ENCODE peak calls at places on chromosomes 7 and 10, in four cellular contexts. D is endodermal cell, T is A673, A is RWPE1. X is an unnamed sample.

GRCh38 chr10:71300555-71301370 is 18.3 kb upstream of the SLC29A3 start:
- DNase-seq in D (no peak), T (no peak), A (peak), X (no peak)

GRCh38 chr10:5355762-5356478 is 8.8 kb upstream of the UCN3 start:
- DNase-seq in D (no peak), T (no peak), A (no peak), X (no peak)

GRCh38 chr10:133151528-133151927 is 8.5 kb upstream of the KNDC1 start:
- DNase-seq in D (peak), T (no peak), A (no peak), X (no peak)

GRCh38 chr10:87045434-87045938 is 25.4 kb downstream of the FAM25A start:
- DNase-seq in D (no peak), T (no peak), A (no peak), X (no peak)

GRCh38 chr10:116183733-116184447 is 89.1 kb downstream of the GFRA1 start:
- DNase-seq in D (peak), T (no peak), A (peak), X (no peak)

GRCh38 chr7:45033261-45033930 is 33.4 kb downstream of the CCM2 start:
- DNase-seq in D (no peak), T (no peak), A (peak), X (no peak)

GRCh38 chr10:21953585-21954057 is 49.9 kb downstream of the DNAJC1 start:
- DNase-seq in D (no peak), T (peak), A (peak), X (no peak)

GRCh38 chr7:137402535-137403258 is 59.2 kb upstream of the PTN start:
- DNase-seq in D (no peak), T (no peak), A (no peak), X (no peak)

GRCh38 chr7:45986355-45987298 is 65.6 kb upstream of the IGFBP3 start:
- DNase-seq in D (peak), T (no peak), A (no peak), X (no peak)

GRCh38 chr10:93280121-93280698 is 201.9 kb downstream of the MYOF start:
- DNase-seq in D (no peak), T (no peak), A (no peak), X (no peak)

GRCh38 chr7:137772748-137773147 is 74.0 kb downstream of the DGKI start:
- DNase-seq in D (no peak), T (no peak), A (no peak), X (no peak)

GRCh38 chr10:16606923-16607322 is 85.2 kb upstream of the C1QL3 start:
- DNase-seq in D (no peak), T (no peak), A (no peak), X (no peak)

DNA sequence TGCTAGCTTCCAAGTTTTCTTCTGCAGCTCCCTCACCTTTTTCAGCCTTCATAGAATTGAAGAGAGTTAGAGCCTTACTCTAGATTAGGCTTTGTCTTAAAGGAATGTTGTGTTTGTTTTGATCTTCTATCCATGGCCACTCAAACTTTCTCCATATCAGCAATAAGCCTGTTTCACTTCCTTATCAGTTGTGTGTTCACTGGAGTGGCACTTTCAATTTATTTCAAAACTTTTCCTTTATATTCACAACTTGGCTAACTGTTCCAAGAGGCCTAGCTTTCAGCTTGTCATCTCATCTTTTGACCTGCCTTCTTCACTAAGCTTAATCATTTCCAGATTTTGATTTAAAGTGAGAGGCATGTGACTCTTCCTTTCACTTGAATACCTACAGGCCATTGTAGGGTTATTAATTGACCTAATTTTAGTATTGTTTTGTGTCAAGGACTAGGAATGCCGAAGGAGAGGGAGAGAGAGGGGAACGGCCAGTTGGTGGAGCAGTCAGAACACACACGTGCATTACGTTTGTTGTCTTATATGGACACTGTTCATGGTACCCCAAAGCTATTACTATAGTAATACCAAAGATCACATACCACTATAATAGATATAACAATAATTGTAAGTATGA is 5.4 kb upstream of the GNAT3 start:
- DNase-seq in D (no peak), T (no peak), A (no peak), X (no peak)
- TF ChIP-seq CTCF in D (no peak), T (no peak), A (no peak), X (no peak)

GRCh38 chr7:17988858-17989257 is 38.8 kb downstream of the PRPS1L1 start:
- DNase-seq in D (peak), T (no peak), A (no peak), X (no peak)

GRCh38 chr7:17990761-17991160 is 36.9 kb downstream of the PRPS1L1 start:
- DNase-seq in D (no peak), T (no peak), A (no peak), X (no peak)

GRCh38 chr7:17994079-17994478 is 33.6 kb downstream of the PRPS1L1 start:
- DNase-seq in D (no peak), T (peak), A (no peak), X (no peak)

GRCh38 chr7:17989546-17989945 is 38.1 kb downstream of the PRPS1L1 start:
- DNase-seq in D (no peak), T (no peak), A (no peak), X (no peak)

GRCh38 chr7:17991866-17992648 is 35.6 kb downstream of the PRPS1L1 start:
- DNase-seq in D (peak), T (no peak), A (no peak), X (peak)
- TF ChIP-seq CTCF in D (peak), T (peak), A (no peak), X (peak)

DNA sequence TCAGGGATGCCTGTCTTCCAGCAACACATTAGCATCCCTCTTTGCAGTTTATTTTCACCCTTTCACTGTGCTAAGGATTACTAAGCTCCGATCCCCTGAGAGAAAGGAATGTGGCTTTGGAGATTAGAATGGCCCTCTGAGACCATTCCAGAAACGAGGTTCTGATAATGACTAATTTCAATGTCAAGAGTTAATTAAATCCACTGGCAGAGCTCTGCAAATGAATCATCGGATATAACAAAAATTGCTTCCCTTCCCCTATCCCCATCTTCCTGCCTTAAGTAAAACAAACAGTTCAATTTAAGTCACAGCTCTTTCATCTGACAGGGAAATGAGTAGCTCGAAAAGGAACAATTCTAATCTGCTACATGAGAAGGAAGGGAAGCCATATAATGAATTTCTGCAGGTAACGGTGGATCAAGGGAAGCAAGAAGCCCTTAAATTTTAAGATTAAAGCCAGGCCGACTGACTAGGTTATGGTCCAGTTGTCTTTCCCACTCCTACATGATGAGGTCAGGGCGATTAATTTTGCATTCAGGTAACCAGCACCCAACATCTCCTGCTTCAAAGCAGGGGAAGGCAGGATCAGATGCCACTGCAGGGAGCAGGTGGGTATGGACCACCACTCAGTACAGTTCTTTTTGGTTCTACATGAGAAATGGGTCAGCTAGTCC is 50.5 kb downstream of the MALSU1 start:
- DNase-seq in D (peak), T (peak), A (peak), X (no peak)
- TF ChIP-seq CTCF in D (no peak), T (no peak), A (no peak), X (no peak)

GRCh38 chr10:118823256-118823907 is 68.6 kb upstream of the CACUL1 start:
- DNase-seq in D (no peak), T (no peak), A (no peak), X (no peak)

GRCh38 chr10:118832242-118832651 is 77.5 kb upstream of the CACUL1 start:
- DNase-seq in D (peak), T (no peak), A (no peak), X (no peak)

DNA sequence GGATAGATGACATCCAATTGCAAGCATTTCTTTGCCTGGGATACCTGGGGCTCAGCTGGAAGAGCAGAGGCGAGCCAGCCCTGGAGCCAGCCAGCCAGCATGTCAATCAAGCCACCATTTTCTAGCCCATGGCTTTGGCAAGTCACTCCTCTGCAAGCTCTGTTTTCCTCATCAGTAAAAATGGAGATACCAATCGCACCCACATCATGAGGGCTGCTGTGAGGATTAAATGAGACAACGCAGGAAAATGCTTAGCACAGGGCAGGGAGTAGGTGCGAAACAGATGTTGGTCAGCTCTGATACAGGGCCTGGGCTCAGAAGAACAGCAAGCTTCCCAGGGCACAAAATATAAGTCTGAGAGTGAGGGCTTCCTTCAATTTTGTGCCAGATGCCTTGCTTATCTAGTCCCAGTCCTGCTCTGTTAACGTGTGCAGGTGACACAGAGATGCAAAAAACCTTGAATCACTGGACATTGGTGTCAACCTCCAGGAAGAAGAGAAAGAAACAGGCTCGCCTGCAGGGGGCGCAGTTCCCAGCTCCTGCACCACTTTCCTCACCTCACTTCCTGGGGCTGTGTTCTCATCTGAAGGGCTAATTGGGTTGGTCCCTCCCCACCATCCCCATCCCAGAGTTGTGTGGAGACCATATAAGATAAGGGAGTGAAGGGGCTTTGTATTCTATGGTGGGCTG is 72.8 kb upstream of the CACUL1 start:
- DNase-seq in D (peak), T (no peak), A (no peak), X (no peak)
- TF ChIP-seq CTCF in D (peak), T (peak), A (peak), X (peak)

GRCh38 chr7:79284226-79284625 is 169.2 kb downstream of the MAGI2 start:
- DNase-seq in D (no peak), T (no peak), A (no peak), X (no peak)

GRCh38 chr7:79281406-79281805 is 172.1 kb downstream of the MAGI2 start:
- DNase-seq in D (no peak), T (no peak), A (no peak), X (no peak)

GRCh38 chr7:79282882-79283602 is 170.4 kb downstream of the MAGI2 start:
- DNase-seq in D (no peak), T (no peak), A (peak), X (no peak)

GRCh38 chr7:79286181-79286580 is 167.3 kb downstream of the MAGI2 start:
- DNase-seq in D (no peak), T (no peak), A (no peak), X (no peak)

DNA sequence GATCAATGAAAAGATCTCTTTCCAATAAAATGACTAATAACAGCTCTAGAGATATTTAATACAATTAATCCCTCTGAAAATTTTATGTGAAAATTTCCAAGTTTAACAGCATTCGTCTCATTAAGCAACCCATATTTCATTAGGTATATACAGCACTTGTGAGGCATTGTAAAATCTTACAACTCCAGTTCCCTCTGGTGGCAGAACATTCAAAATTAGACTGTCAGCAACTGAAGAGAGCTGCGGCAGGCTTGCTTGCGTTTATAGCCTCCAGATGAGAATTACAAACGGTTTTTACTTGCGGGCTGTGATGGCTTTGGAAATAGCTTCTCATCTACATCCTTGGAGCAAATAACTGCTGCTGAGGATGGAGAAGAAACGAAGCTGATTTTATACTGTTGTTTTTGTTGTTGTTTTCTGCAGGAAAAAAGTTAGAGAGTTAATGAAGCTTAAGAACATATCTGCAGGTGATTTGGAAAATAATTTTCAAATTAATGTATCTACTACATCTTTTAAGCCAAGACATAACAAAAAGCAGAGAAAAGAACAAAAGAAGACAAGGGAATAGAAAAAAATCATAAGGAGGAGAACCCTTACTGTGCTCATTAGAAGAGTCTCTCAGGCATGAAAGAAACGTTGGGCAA is 171.3 kb downstream of the MAGI2 start:
- DNase-seq in D (no peak), T (peak), A (peak), X (no peak)
- TF ChIP-seq CTCF in D (peak), T (peak), A (peak), X (peak)

DNA sequence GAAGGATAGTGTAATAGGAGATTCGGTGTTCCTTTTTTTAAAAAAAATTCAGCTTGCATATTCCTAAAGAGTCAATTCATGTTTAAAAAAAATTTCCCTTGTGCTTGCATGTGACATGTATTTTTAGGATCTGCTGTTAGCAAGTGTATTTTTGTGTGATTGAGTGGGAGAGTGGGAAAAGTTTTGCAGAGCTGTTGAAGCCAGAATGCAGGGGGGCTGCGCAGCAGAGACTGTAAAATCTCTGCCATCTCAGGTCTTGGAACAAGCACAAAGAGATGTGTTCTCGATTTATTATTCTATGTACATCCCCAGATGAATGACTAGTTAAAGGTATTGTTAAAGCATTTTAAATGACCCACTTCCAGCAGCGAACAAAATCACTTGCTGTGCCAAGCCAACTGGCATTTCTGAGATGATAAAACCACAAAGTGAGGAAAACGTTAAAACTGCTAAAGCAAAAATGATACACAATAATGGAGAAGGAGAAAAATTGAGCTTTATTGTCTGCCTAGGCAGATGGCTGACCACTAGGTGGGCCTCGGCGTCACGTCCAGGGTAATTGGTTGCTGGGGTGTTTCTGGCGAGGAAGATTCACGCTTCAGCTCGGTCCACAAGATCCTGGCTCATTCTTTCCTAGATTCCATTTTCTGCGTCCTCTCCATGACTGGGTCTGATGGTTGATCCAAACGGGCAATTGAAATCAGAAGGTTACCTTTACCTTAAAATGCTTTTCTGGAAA is 67.0 kb upstream of the ATRNL1 start:
- DNase-seq in D (peak), T (no peak), A (no peak), X (no peak)
- TF ChIP-seq CTCF in D (peak), T (no peak), A (no peak), X (no peak)